ENCODE peak calls at places on chromosomes 13 and 19, in six cellular contexts. W is upper lobe of left lung, J is heart left ventricle, P is uterus, Z is sigmoid colon, T is left lung. H is an unnamed sample.
A peak's percentile ranks its signal among the peaks of the same experiment; 100 is the strongest.

GRCh38 chr19:55635334-55635717 is 5.5 kb upstream of the ZNF580 start:
- DNase-seq in T (peak; percentile 70), P (no peak), Z (no peak), W (no peak), J (no peak), H (no peak)

GRCh38 chr13:30743319-30744055 is 8.1 kb downstream of the ALOX5AP start:
- DNase-seq in J (peak; percentile 57), T (no peak), Z (no peak), P (peak; percentile 37), W (no peak), H (no peak)

GRCh38 chr13:101157261-101157660 is 259.0 kb downstream of the NALCN start:
- DNase-seq in Z (no peak), P (no peak), W (no peak), T (no peak), J (no peak), H (no peak)

GRCh38 chr19:41888926-41889325 is 5.9 kb downstream of the ARHGEF1 start:
- DNase-seq in P (no peak), J (no peak), Z (no peak), T (peak; percentile 64), W (peak; percentile 45), H (no peak)

GRCh38 chr13:30107126-30107525 is 200.2 kb downstream of the KATNAL1 start:
- DNase-seq in Z (no peak), P (no peak), T (no peak), J (no peak), W (no peak), H (no peak)

GRCh38 chr13:72180253-72180952 is 313.4 kb upstream of the DACH1 start:
- DNase-seq in W (no peak), Z (no peak), T (no peak), J (no peak), P (no peak), H (no peak)

GRCh38 chr19:49911381-49912145 is 14.9 kb upstream of the IL4I1 start:
- DNase-seq in Z (no peak), W (no peak), T (no peak), J (no peak), P (no peak), H (no peak)

GRCh38 chr13:105971720-105972119 is 563.7 kb downstream of the EFNB2 start:
- DNase-seq in W (no peak), J (no peak), T (no peak), P (no peak), Z (no peak), H (no peak)

GRCh38 chr13:23743269-23743668 is 145.9 kb downstream of the MIPEP start:
- DNase-seq in J (no peak), P (no peak), Z (no peak), W (no peak), T (no peak), H (no peak)

GRCh38 chr19:18879579-18880373 is 16.2 kb downstream of the CERS1 start:
- DNase-seq in P (no peak), T (peak; percentile 73), W (no peak), Z (no peak), J (no peak), H (no peak)

GRCh38 chr13:106919638-106920037 is 351.7 kb upstream of the ARGLU1 start:
- DNase-seq in T (no peak), J (peak; percentile 81), W (peak; percentile 16), P (peak; percentile 17), Z (no peak), H (no peak)

GRCh38 chr19:49106648-49107135 is 7.5 kb upstream of the LIN7B start:
- DNase-seq in P (no peak), W (no peak), T (peak; percentile 84), J (no peak), Z (no peak), H (no peak)

GRCh38 chr19:15498910-15499309 is 9.4 kb upstream of the CYP4F22 start:
- DNase-seq in Z (no peak), T (no peak), P (no peak), J (no peak), W (no peak), H (no peak)

GRCh38 chr13:31957772-31958171 is 73.8 kb upstream of the FRY start:
- DNase-seq in J (no peak), P (no peak), W (no peak), Z (no peak), T (no peak), H (no peak)

GRCh38 chr19:31128291-31128690 is 220.9 kb downstream of the TSHZ3 start:
- DNase-seq in P (no peak), J (no peak), W (no peak), Z (no peak), T (no peak), H (no peak)

GRCh38 chr13:73809561-73809960 is 324.6 kb downstream of the KLF12 start:
- DNase-seq in T (no peak), P (no peak), W (no peak), Z (no peak), J (no peak), H (no peak)

GRCh38 chr13:20192470-20193141 is at the start of gene GJB2:
- DNase-seq in Z (no peak), T (peak; percentile 80), W (peak; percentile 87), P (no peak), J (no peak), H (no peak)

DNA sequence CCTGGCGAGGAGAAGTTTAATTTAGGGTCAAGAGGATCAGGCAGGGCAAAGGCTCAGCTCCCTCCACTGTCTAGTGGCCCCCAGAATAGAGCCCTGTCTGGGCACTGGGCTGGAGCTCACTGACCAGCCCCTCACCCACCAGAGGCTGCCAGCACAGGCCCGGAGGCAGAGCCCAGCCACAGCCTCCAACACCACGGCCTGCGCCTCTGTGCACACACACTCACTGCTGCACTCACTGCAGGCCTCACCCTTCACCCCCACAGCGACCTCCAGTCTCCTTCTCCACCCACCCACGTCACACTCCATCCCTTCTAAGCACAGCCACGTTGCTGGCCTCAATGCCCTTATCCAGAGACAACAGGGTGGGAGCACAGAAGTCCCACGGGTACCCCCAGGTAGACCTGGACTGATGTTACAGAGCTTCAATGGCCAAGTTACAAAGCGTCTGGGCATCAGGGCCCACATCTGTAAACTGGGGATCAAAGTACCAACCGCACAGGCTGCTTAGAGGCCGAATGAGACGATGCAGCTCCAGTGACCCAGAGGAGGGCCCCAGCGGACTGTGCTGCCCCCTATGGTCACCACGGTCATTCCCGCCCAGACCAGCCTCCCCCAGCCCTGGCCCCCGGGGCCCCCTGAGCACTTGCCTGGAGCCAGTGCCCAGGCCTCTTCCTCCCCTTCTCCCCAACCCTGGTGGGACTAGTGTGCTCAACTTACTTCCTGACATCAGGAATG is 4.5 kb upstream of the PRKD2 start:
- DNase-seq in J (no peak), T (peak; percentile 59), P (no peak), Z (no peak), W (no peak), H (no peak)
- TF ChIP-seq CTCF in J (no peak), T (no peak), P (no peak), Z (no peak), W (no peak), H (no peak)

GRCh38 chr13:44489751-44490150 is 86.4 kb downstream of the TSC22D1 start:
- DNase-seq in P (no peak), J (no peak), Z (no peak), T (no peak), W (no peak), H (no peak)

GRCh38 chr13:44487989-44488388 is 88.1 kb downstream of the TSC22D1 start:
- DNase-seq in J (no peak), W (no peak), Z (no peak), P (no peak), T (no peak), H (no peak)

GRCh38 chr13:44484562-44485164 is 91.5 kb downstream of the TSC22D1 start:
- DNase-seq in W (no peak), Z (no peak), T (no peak), J (no peak), P (no peak), H (no peak)
- H3K27ac ChIP-seq in W (no peak overlapping the region), Z (no peak overlapping the region), T (no peak overlapping the region), J (no peak overlapping the region), P (no peak overlapping the region), H (no peak overlapping the region)

DNA sequence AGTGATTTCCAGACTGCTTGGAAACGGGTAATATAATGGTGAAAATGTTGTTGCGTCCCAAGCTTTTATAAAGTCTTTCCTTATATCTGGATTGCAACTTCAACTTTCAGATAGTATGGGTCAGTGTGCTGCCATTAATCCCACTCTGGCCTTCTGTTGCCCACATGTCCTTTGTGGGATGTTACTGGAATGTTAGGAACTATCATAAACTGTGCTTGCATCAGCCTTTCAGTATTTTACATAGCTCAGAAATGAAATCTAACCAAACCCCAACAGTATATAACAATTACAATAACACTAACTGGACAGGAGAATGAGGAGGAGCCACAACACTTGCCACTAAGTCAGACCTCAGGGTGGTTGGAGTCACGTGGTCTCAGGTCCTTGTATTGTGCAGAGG is 78.9 kb downstream of the LNX2 start:
- DNase-seq in W (no peak), J (no peak), P (no peak), Z (no peak), T (no peak), H (no peak)
- TF ChIP-seq CTCF in W (no peak), J (no peak), P (no peak), Z (no peak), T (no peak), H (no peak)

GRCh38 chr19:33249740-33250366 is 24.2 kb upstream of the SLC7A10 start:
- DNase-seq in P (no peak), Z (no peak), T (no peak), W (no peak), J (no peak), H (no peak)

GRCh38 chr19:33248104-33248503 is 22.5 kb upstream of the SLC7A10 start:
- DNase-seq in Z (no peak), P (no peak), W (no peak), T (peak; percentile 55), J (no peak), H (no peak)

GRCh38 chr19:33248954-33249613 is 23.4 kb upstream of the SLC7A10 start:
- DNase-seq in T (peak; percentile 96), W (peak; percentile 92), J (no peak), Z (no peak), P (no peak), H (no peak)

GRCh38 chr19:33247441-33247819 is 21.8 kb upstream of the SLC7A10 start:
- DNase-seq in J (no peak), W (no peak), T (no peak), Z (no peak), P (no peak), H (no peak)

DNA sequence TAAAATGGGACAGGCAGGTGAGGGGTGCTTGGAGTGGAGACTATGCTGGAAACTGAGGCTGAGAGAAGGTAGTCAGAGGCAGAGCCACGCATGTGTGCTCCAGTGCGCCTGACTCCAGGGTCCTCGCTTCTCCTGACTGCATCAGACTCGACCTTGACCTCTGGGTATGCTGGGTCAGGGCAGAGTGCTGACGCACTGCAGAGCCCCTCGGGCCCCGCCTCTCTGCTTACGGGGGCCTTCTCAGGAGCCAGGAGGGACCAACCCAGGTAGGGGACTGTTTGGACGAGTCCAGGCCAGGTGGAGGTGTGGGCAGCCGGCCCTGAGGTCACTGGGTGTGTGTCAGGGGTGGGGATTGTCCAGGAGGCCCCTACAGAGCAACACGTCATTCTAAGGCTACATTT is 22.9 kb upstream of the SLC7A10 start:
- DNase-seq in Z (no peak), P (no peak), T (peak; percentile 45), J (no peak), W (no peak), H (no peak)
- H3K27ac ChIP-seq in Z (no peak overlapping the region), P (no peak overlapping the region), T (no peak overlapping the region), J (no peak overlapping the region), W (no peak overlapping the region), H (no peak overlapping the region)

DNA sequence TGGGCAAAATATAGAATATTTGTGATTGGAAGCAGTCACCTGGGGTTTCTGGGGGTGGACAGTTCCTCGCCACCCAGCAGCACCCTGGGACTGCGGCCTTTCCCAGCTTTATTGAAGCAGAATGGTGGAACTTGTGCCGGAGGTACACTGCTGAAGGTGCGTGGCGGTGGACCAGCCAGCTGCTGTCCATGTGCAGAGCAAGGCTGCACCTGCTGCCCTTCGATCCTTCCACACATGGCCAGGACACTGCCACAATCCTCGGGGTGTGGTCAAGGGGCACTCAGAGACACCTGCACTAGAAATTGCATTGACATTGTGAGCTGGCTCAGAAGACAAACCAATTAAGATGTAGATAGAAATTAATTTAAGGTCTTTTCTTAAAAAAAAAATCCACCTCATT is 11.4 kb upstream of the GPI start:
- DNase-seq in W (no peak), P (no peak), Z (no peak), T (peak; percentile 43), J (no peak), H (no peak)
- TF ChIP-seq CTCF in W (no peak), P (no peak), Z (no peak), T (no peak), J (no peak), H (no peak)